ENCODE peak calls at places on chromosomes 6 and 20, in seven cellular contexts. One of them, this sample, is unnamed.

GRCh38 chr6:54618597-54618996 is 228.0 kb upstream of the FAM83B start:
- DNase-seq in activated naive CD4-positive, alpha-beta T cell: no peak
- DNase-seq in left cardiac atrium: no peak
- DNase-seq in lower lobe of right lung: no peak
- DNase-seq in stimulated activated CD4-positive, alpha-beta T cell treated with anti-CD3 and anti-CD28 coated beads, Interleukin-2, amount 100 ng/mL, for 48 hours: no peak
- DNase-seq in H9: no peak
- DNase-seq in psoas muscle: no peak
- DNase-seq in this sample: no peak

GRCh38 chr6:156827382-156827781 is 50.2 kb downstream of the ARID1B start:
- DNase-seq in activated naive CD4-positive, alpha-beta T cell: no peak
- DNase-seq in left cardiac atrium: no peak
- DNase-seq in lower lobe of right lung: no peak
- DNase-seq in stimulated activated CD4-positive, alpha-beta T cell treated with anti-CD3 and anti-CD28 coated beads, Interleukin-2, amount 100 ng/mL, for 48 hours: no peak
- DNase-seq in H9: no peak
- DNase-seq in psoas muscle: no peak
- DNase-seq in this sample: no peak

GRCh38 chr6:10315034-10315433 is 99.8 kb downstream of the TFAP2A start:
- DNase-seq in activated naive CD4-positive, alpha-beta T cell: no peak
- DNase-seq in left cardiac atrium: no peak
- DNase-seq in lower lobe of right lung: no peak
- DNase-seq in stimulated activated CD4-positive, alpha-beta T cell treated with anti-CD3 and anti-CD28 coated beads, Interleukin-2, amount 100 ng/mL, for 48 hours: no peak
- DNase-seq in H9: peak
- DNase-seq in psoas muscle: no peak
- DNase-seq in this sample: peak

GRCh38 chr6:145690969-145691368 is 44.4 kb downstream of the EPM2A start:
- DNase-seq in activated naive CD4-positive, alpha-beta T cell: no peak
- DNase-seq in left cardiac atrium: no peak
- DNase-seq in lower lobe of right lung: no peak
- DNase-seq in stimulated activated CD4-positive, alpha-beta T cell treated with anti-CD3 and anti-CD28 coated beads, Interleukin-2, amount 100 ng/mL, for 48 hours: no peak
- DNase-seq in H9: no peak
- DNase-seq in psoas muscle: no peak
- DNase-seq in this sample: no peak

GRCh38 chr6:137191670-137192069 is 18.2 kb upstream of the IL22RA2 start:
- DNase-seq in activated naive CD4-positive, alpha-beta T cell: no peak
- DNase-seq in left cardiac atrium: no peak
- DNase-seq in lower lobe of right lung: no peak
- DNase-seq in stimulated activated CD4-positive, alpha-beta T cell treated with anti-CD3 and anti-CD28 coated beads, Interleukin-2, amount 100 ng/mL, for 48 hours: no peak
- DNase-seq in H9: no peak
- DNase-seq in psoas muscle: no peak
- DNase-seq in this sample: no peak

GRCh38 chr6:87697581-87698552 is 4.2 kb downstream of the AKIRIN2 start:
- DNase-seq in activated naive CD4-positive, alpha-beta T cell: no peak
- DNase-seq in left cardiac atrium: no peak
- DNase-seq in lower lobe of right lung: no peak
- DNase-seq in stimulated activated CD4-positive, alpha-beta T cell treated with anti-CD3 and anti-CD28 coated beads, Interleukin-2, amount 100 ng/mL, for 48 hours: no peak
- DNase-seq in H9: no peak
- DNase-seq in psoas muscle: no peak
- DNase-seq in this sample: no peak

GRCh38 chr6:20159781-20160540 is 52.3 kb downstream of the MBOAT1 start:
- DNase-seq in activated naive CD4-positive, alpha-beta T cell: no peak
- DNase-seq in left cardiac atrium: no peak
- DNase-seq in lower lobe of right lung: no peak
- DNase-seq in stimulated activated CD4-positive, alpha-beta T cell treated with anti-CD3 and anti-CD28 coated beads, Interleukin-2, amount 100 ng/mL, for 48 hours: no peak
- DNase-seq in H9: no peak
- DNase-seq in psoas muscle: no peak
- DNase-seq in this sample: no peak

GRCh38 chr6:53718597-53719460 is 53.3 kb upstream of the KLHL31 start:
- DNase-seq in activated naive CD4-positive, alpha-beta T cell: no peak
- DNase-seq in left cardiac atrium: no peak
- DNase-seq in lower lobe of right lung: no peak
- DNase-seq in stimulated activated CD4-positive, alpha-beta T cell treated with anti-CD3 and anti-CD28 coated beads, Interleukin-2, amount 100 ng/mL, for 48 hours: no peak
- DNase-seq in H9: no peak
- DNase-seq in psoas muscle: no peak
- DNase-seq in this sample: peak

GRCh38 chr6:26224940-26225847 is 138.0 kb downstream of the HFE start:
- DNase-seq in activated naive CD4-positive, alpha-beta T cell: no peak
- DNase-seq in left cardiac atrium: no peak
- DNase-seq in lower lobe of right lung: no peak
- DNase-seq in stimulated activated CD4-positive, alpha-beta T cell treated with anti-CD3 and anti-CD28 coated beads, Interleukin-2, amount 100 ng/mL, for 48 hours: no peak
- DNase-seq in H9: peak
- DNase-seq in psoas muscle: no peak
- DNase-seq in this sample: no peak

GRCh38 chr6:2129076-2129695 is 116.2 kb downstream of the GMDS start:
- DNase-seq in activated naive CD4-positive, alpha-beta T cell: no peak
- DNase-seq in left cardiac atrium: no peak
- DNase-seq in lower lobe of right lung: no peak
- DNase-seq in stimulated activated CD4-positive, alpha-beta T cell treated with anti-CD3 and anti-CD28 coated beads, Interleukin-2, amount 100 ng/mL, for 48 hours: no peak
- DNase-seq in H9: no peak
- DNase-seq in psoas muscle: no peak
- DNase-seq in this sample: no peak

GRCh38 chr6:31113861-31114539 is 600 bp upstream of the PSORS1C1 start:
- DNase-seq in activated naive CD4-positive, alpha-beta T cell: no peak
- DNase-seq in left cardiac atrium: no peak
- DNase-seq in lower lobe of right lung: no peak
- DNase-seq in stimulated activated CD4-positive, alpha-beta T cell treated with anti-CD3 and anti-CD28 coated beads, Interleukin-2, amount 100 ng/mL, for 48 hours: no peak
- DNase-seq in H9: no peak
- DNase-seq in psoas muscle: no peak
- DNase-seq in this sample: no peak

GRCh38 chr6:143441680-143442359 is 8.7 kb downstream of the ADAT2 start:
- DNase-seq in activated naive CD4-positive, alpha-beta T cell: no peak
- DNase-seq in left cardiac atrium: no peak
- DNase-seq in lower lobe of right lung: no peak
- DNase-seq in stimulated activated CD4-positive, alpha-beta T cell treated with anti-CD3 and anti-CD28 coated beads, Interleukin-2, amount 100 ng/mL, for 48 hours: no peak
- DNase-seq in H9: no peak
- DNase-seq in psoas muscle: no peak
- DNase-seq in this sample: no peak

GRCh38 chr6:117352466-117353081 is 73.2 kb downstream of the ROS1 start:
- DNase-seq in activated naive CD4-positive, alpha-beta T cell: no peak
- DNase-seq in left cardiac atrium: no peak
- DNase-seq in lower lobe of right lung: no peak
- DNase-seq in stimulated activated CD4-positive, alpha-beta T cell treated with anti-CD3 and anti-CD28 coated beads, Interleukin-2, amount 100 ng/mL, for 48 hours: no peak
- DNase-seq in H9: no peak
- DNase-seq in psoas muscle: no peak
- DNase-seq in this sample: peak

GRCh38 chr20:23143098-23143497 is 57.0 kb upstream of the CD93 start:
- DNase-seq in activated naive CD4-positive, alpha-beta T cell: no peak
- DNase-seq in left cardiac atrium: peak
- DNase-seq in lower lobe of right lung: peak
- DNase-seq in stimulated activated CD4-positive, alpha-beta T cell treated with anti-CD3 and anti-CD28 coated beads, Interleukin-2, amount 100 ng/mL, for 48 hours: no peak
- DNase-seq in H9: no peak
- DNase-seq in psoas muscle: peak
- DNase-seq in this sample: no peak

GRCh38 chr20:62755817-62756724 is 40.2 kb upstream of the MRGBP start:
- DNase-seq in activated naive CD4-positive, alpha-beta T cell: no peak
- DNase-seq in left cardiac atrium: peak
- DNase-seq in lower lobe of right lung: peak
- DNase-seq in stimulated activated CD4-positive, alpha-beta T cell treated with anti-CD3 and anti-CD28 coated beads, Interleukin-2, amount 100 ng/mL, for 48 hours: no peak
- DNase-seq in H9: no peak
- DNase-seq in psoas muscle: peak
- DNase-seq in this sample: peak

GRCh38 chr6:127117979-127118504 is 429 bp upstream of the RSPO3 start:
- DNase-seq in activated naive CD4-positive, alpha-beta T cell: no peak
- DNase-seq in left cardiac atrium: no peak
- DNase-seq in lower lobe of right lung: peak
- DNase-seq in stimulated activated CD4-positive, alpha-beta T cell treated with anti-CD3 and anti-CD28 coated beads, Interleukin-2, amount 100 ng/mL, for 48 hours: no peak
- DNase-seq in H9: no peak
- DNase-seq in psoas muscle: peak
- DNase-seq in this sample: no peak

GRCh38 chr20:15593061-15593460 is 980.2 kb downstream of the KIF16B start:
- DNase-seq in activated naive CD4-positive, alpha-beta T cell: no peak
- DNase-seq in left cardiac atrium: no peak
- DNase-seq in lower lobe of right lung: no peak
- DNase-seq in stimulated activated CD4-positive, alpha-beta T cell treated with anti-CD3 and anti-CD28 coated beads, Interleukin-2, amount 100 ng/mL, for 48 hours: no peak
- DNase-seq in H9: no peak
- DNase-seq in psoas muscle: no peak
- DNase-seq in this sample: no peak

GRCh38 chr6:159978291-159979135 is 9.6 kb downstream of the IGF2R start:
- DNase-seq in activated naive CD4-positive, alpha-beta T cell: no peak
- DNase-seq in left cardiac atrium: no peak
- DNase-seq in lower lobe of right lung: no peak
- DNase-seq in stimulated activated CD4-positive, alpha-beta T cell treated with anti-CD3 and anti-CD28 coated beads, Interleukin-2, amount 100 ng/mL, for 48 hours: no peak
- DNase-seq in H9: no peak
- DNase-seq in psoas muscle: no peak
- DNase-seq in this sample: no peak

GRCh38 chr20:6053776-6054688 is at the start of gene LRRN4:
- DNase-seq in activated naive CD4-positive, alpha-beta T cell: no peak
- DNase-seq in left cardiac atrium: no peak
- DNase-seq in lower lobe of right lung: no peak
- DNase-seq in stimulated activated CD4-positive, alpha-beta T cell treated with anti-CD3 and anti-CD28 coated beads, Interleukin-2, amount 100 ng/mL, for 48 hours: no peak
- DNase-seq in H9: peak
- DNase-seq in psoas muscle: no peak
- DNase-seq in this sample: peak

GRCh38 chr6:107670792-107671199 is 153.3 kb downstream of the SCML4 start:
- DNase-seq in activated naive CD4-positive, alpha-beta T cell: no peak
- DNase-seq in left cardiac atrium: peak
- DNase-seq in lower lobe of right lung: peak
- DNase-seq in stimulated activated CD4-positive, alpha-beta T cell treated with anti-CD3 and anti-CD28 coated beads, Interleukin-2, amount 100 ng/mL, for 48 hours: no peak
- DNase-seq in H9: no peak
- DNase-seq in psoas muscle: peak
- DNase-seq in this sample: peak

GRCh38 chr20:45892828-45893500 is 1.8 kb downstream of the CTSA start:
- DNase-seq in activated naive CD4-positive, alpha-beta T cell: no peak
- DNase-seq in left cardiac atrium: no peak
- DNase-seq in lower lobe of right lung: no peak
- DNase-seq in stimulated activated CD4-positive, alpha-beta T cell treated with anti-CD3 and anti-CD28 coated beads, Interleukin-2, amount 100 ng/mL, for 48 hours: no peak
- DNase-seq in H9: no peak
- DNase-seq in psoas muscle: no peak
- DNase-seq in this sample: no peak

GRCh38 chr6:75145976-75146375 is 59.9 kb downstream of the COL12A1 start:
- DNase-seq in activated naive CD4-positive, alpha-beta T cell: no peak
- DNase-seq in left cardiac atrium: no peak
- DNase-seq in lower lobe of right lung: no peak
- DNase-seq in stimulated activated CD4-positive, alpha-beta T cell treated with anti-CD3 and anti-CD28 coated beads, Interleukin-2, amount 100 ng/mL, for 48 hours: no peak
- DNase-seq in H9: no peak
- DNase-seq in psoas muscle: no peak
- DNase-seq in this sample: peak

GRCh38 chr20:57807418-57808265 is 97.8 kb upstream of the PMEPA1 start:
- DNase-seq in activated naive CD4-positive, alpha-beta T cell: no peak
- DNase-seq in left cardiac atrium: no peak
- DNase-seq in lower lobe of right lung: no peak
- DNase-seq in stimulated activated CD4-positive, alpha-beta T cell treated with anti-CD3 and anti-CD28 coated beads, Interleukin-2, amount 100 ng/mL, for 48 hours: no peak
- DNase-seq in H9: no peak
- DNase-seq in psoas muscle: no peak
- DNase-seq in this sample: no peak

GRCh38 chr6:30156262-30156599 is 4.8 kb downstream of the TRIM10 start:
- DNase-seq in activated naive CD4-positive, alpha-beta T cell: no peak
- DNase-seq in left cardiac atrium: peak
- DNase-seq in lower lobe of right lung: no peak
- DNase-seq in stimulated activated CD4-positive, alpha-beta T cell treated with anti-CD3 and anti-CD28 coated beads, Interleukin-2, amount 100 ng/mL, for 48 hours: no peak
- DNase-seq in H9: no peak
- DNase-seq in psoas muscle: peak
- DNase-seq in this sample: no peak

GRCh38 chr6:72657798-72658197 is 35.9 kb downstream of the KCNQ5 start:
- DNase-seq in activated naive CD4-positive, alpha-beta T cell: no peak
- DNase-seq in left cardiac atrium: no peak
- DNase-seq in lower lobe of right lung: no peak
- DNase-seq in stimulated activated CD4-positive, alpha-beta T cell treated with anti-CD3 and anti-CD28 coated beads, Interleukin-2, amount 100 ng/mL, for 48 hours: no peak
- DNase-seq in H9: no peak
- DNase-seq in psoas muscle: no peak
- DNase-seq in this sample: no peak

GRCh38 chr20:19970256-19970765 is 46.9 kb upstream of the NAA20 start:
- DNase-seq in activated naive CD4-positive, alpha-beta T cell: no peak
- DNase-seq in left cardiac atrium: no peak
- DNase-seq in lower lobe of right lung: no peak
- DNase-seq in stimulated activated CD4-positive, alpha-beta T cell treated with anti-CD3 and anti-CD28 coated beads, Interleukin-2, amount 100 ng/mL, for 48 hours: no peak
- DNase-seq in H9: no peak
- DNase-seq in psoas muscle: no peak
- DNase-seq in this sample: no peak

GRCh38 chr6:82144852-82145332 is 102.7 kb downstream of the IBTK start:
- DNase-seq in activated naive CD4-positive, alpha-beta T cell: no peak
- DNase-seq in left cardiac atrium: peak
- DNase-seq in lower lobe of right lung: no peak
- DNase-seq in stimulated activated CD4-positive, alpha-beta T cell treated with anti-CD3 and anti-CD28 coated beads, Interleukin-2, amount 100 ng/mL, for 48 hours: no peak
- DNase-seq in H9: no peak
- DNase-seq in psoas muscle: peak
- DNase-seq in this sample: peak

GRCh38 chr20:56422824-56423189 is 10.7 kb downstream of the CASS4 start:
- DNase-seq in activated naive CD4-positive, alpha-beta T cell: no peak
- DNase-seq in left cardiac atrium: no peak
- DNase-seq in lower lobe of right lung: no peak
- DNase-seq in stimulated activated CD4-positive, alpha-beta T cell treated with anti-CD3 and anti-CD28 coated beads, Interleukin-2, amount 100 ng/mL, for 48 hours: no peak
- DNase-seq in H9: no peak
- DNase-seq in psoas muscle: no peak
- DNase-seq in this sample: no peak

GRCh38 chr6:1123406-1123805 is 188.5 kb upstream of the FOXQ1 start:
- DNase-seq in activated naive CD4-positive, alpha-beta T cell: no peak
- DNase-seq in left cardiac atrium: no peak
- DNase-seq in lower lobe of right lung: no peak
- DNase-seq in stimulated activated CD4-positive, alpha-beta T cell treated with anti-CD3 and anti-CD28 coated beads, Interleukin-2, amount 100 ng/mL, for 48 hours: no peak
- DNase-seq in H9: no peak
- DNase-seq in psoas muscle: no peak
- DNase-seq in this sample: no peak

GRCh38 chr20:55103188-55103587 is 627.8 kb downstream of the DOK5 start:
- DNase-seq in activated naive CD4-positive, alpha-beta T cell: no peak
- DNase-seq in left cardiac atrium: peak
- DNase-seq in lower lobe of right lung: no peak
- DNase-seq in stimulated activated CD4-positive, alpha-beta T cell treated with anti-CD3 and anti-CD28 coated beads, Interleukin-2, amount 100 ng/mL, for 48 hours: no peak
- DNase-seq in H9: no peak
- DNase-seq in psoas muscle: no peak
- DNase-seq in this sample: no peak

GRCh38 chr6:42046491-42047219 is 3.7 kb upstream of the TAF8 start:
- DNase-seq in activated naive CD4-positive, alpha-beta T cell: no peak
- DNase-seq in left cardiac atrium: no peak
- DNase-seq in lower lobe of right lung: no peak
- DNase-seq in stimulated activated CD4-positive, alpha-beta T cell treated with anti-CD3 and anti-CD28 coated beads, Interleukin-2, amount 100 ng/mL, for 48 hours: no peak
- DNase-seq in H9: no peak
- DNase-seq in psoas muscle: no peak
- DNase-seq in this sample: no peak

GRCh38 chr6:129623008-129623732 is 86.8 kb downstream of the ARHGAP18 start:
- DNase-seq in activated naive CD4-positive, alpha-beta T cell: no peak
- DNase-seq in left cardiac atrium: no peak
- DNase-seq in lower lobe of right lung: no peak
- DNase-seq in stimulated activated CD4-positive, alpha-beta T cell treated with anti-CD3 and anti-CD28 coated beads, Interleukin-2, amount 100 ng/mL, for 48 hours: no peak
- DNase-seq in H9: no peak
- DNase-seq in psoas muscle: no peak
- DNase-seq in this sample: no peak

GRCh38 chr20:438581-439469 is 23.5 kb downstream of the TBC1D20 start:
- DNase-seq in activated naive CD4-positive, alpha-beta T cell: no peak
- DNase-seq in left cardiac atrium: peak
- DNase-seq in lower lobe of right lung: no peak
- DNase-seq in stimulated activated CD4-positive, alpha-beta T cell treated with anti-CD3 and anti-CD28 coated beads, Interleukin-2, amount 100 ng/mL, for 48 hours: peak
- DNase-seq in H9: no peak
- DNase-seq in psoas muscle: no peak
- DNase-seq in this sample: no peak

GRCh38 chr6:138103876-138104275 is 3.3 kb downstream of the PERP start:
- DNase-seq in activated naive CD4-positive, alpha-beta T cell: no peak
- DNase-seq in left cardiac atrium: no peak
- DNase-seq in lower lobe of right lung: no peak
- DNase-seq in stimulated activated CD4-positive, alpha-beta T cell treated with anti-CD3 and anti-CD28 coated beads, Interleukin-2, amount 100 ng/mL, for 48 hours: no peak
- DNase-seq in H9: no peak
- DNase-seq in psoas muscle: no peak
- DNase-seq in this sample: no peak

GRCh38 chr6:78824045-78824444 is 43.3 kb upstream of the IRAK1BP1 start:
- DNase-seq in activated naive CD4-positive, alpha-beta T cell: no peak
- DNase-seq in left cardiac atrium: no peak
- DNase-seq in lower lobe of right lung: no peak
- DNase-seq in stimulated activated CD4-positive, alpha-beta T cell treated with anti-CD3 and anti-CD28 coated beads, Interleukin-2, amount 100 ng/mL, for 48 hours: no peak
- DNase-seq in H9: no peak
- DNase-seq in psoas muscle: no peak
- DNase-seq in this sample: no peak

GRCh38 chr20:61355585-61355984 is 103.5 kb downstream of the CDH4 start:
- DNase-seq in activated naive CD4-positive, alpha-beta T cell: no peak
- DNase-seq in left cardiac atrium: no peak
- DNase-seq in lower lobe of right lung: no peak
- DNase-seq in stimulated activated CD4-positive, alpha-beta T cell treated with anti-CD3 and anti-CD28 coated beads, Interleukin-2, amount 100 ng/mL, for 48 hours: no peak
- DNase-seq in H9: no peak
- DNase-seq in psoas muscle: no peak
- DNase-seq in this sample: no peak

This sample was measured in T47D.